ENCODE peak calls at places on chromosomes 12 and 14, in ten cellular contexts. E is SK-N-SH; L is CD8-positive, alpha-beta memory T cell; H is cardiac muscle cell; G is CD8-positive, alpha-beta T cell; K is suprapubic skin; O is IMR-90; J is CD4-positive, CD25-positive, alpha-beta regulatory T cell; Q is AG04450; R is neuronal stem cell. S is an unnamed sample. For H3K27me3, the result is how much of the 10 kb centered on the place peaks cover.

GRCh38 chr12:130429656-130430505 is 92.2 kb downstream of the PIWIL1 start:
- DNase-seq in E (no peak), L (no peak), H (no peak), G (no peak), K (peak), O (no peak), J (no peak), Q (no peak), R (no peak), S (no peak)

GRCh38 chr12:7667025-7667575 is 1.4 kb upstream of the APOBEC1 start:
- DNase-seq in E (no peak), L (no peak), H (no peak), G (no peak), K (no peak), O (no peak), J (no peak), Q (no peak), R (no peak), S (no peak)

GRCh38 chr12:3150820-3151590 is 73.8 kb downstream of the TSPAN9 start:
- DNase-seq in E (peak), L (peak), H (peak), G (no peak), K (no peak), O (peak), J (no peak), Q (no peak), R (no peak), S (no peak)

GRCh38 chr12:117028254-117028653 is 71.0 kb downstream of the TESC start:
- DNase-seq in E (no peak), L (no peak), H (no peak), G (no peak), K (no peak), O (no peak), J (no peak), Q (no peak), R (no peak), S (no peak)

GRCh38 chr12:92759634-92760268 is 57.0 kb downstream of the PLEKHG7 start:
- DNase-seq in E (no peak), L (no peak), H (peak), G (no peak), K (no peak), O (peak), J (no peak), Q (peak), R (no peak), S (no peak)

GRCh38 chr12:120677765-120678473 is 9.0 kb upstream of the MLEC start:
- DNase-seq in E (no peak), L (no peak), H (peak), G (no peak), K (no peak), O (no peak), J (no peak), Q (no peak), R (no peak), S (no peak)

GRCh38 chr12:87150969-87151662 is 878.1 kb downstream of the C12orf50 start:
- DNase-seq in E (no peak), L (no peak), H (no peak), G (no peak), K (no peak), O (no peak), J (no peak), Q (no peak), R (no peak), S (no peak)

GRCh38 chr12:77734489-77734888 is 96.2 kb upstream of the NAV3 start:
- DNase-seq in E (no peak), L (no peak), H (peak), G (no peak), K (no peak), O (peak), J (no peak), Q (no peak), R (no peak), S (no peak)

GRCh38 chr12:116661341-116661740 is 76.5 kb downstream of the SPRING1 start:
- DNase-seq in E (no peak), L (no peak), H (no peak), G (no peak), K (no peak), O (no peak), J (no peak), Q (no peak), R (no peak), S (no peak)

GRCh38 chr12:6267007-6267721 is 43.3 kb upstream of the PLEKHG6 start:
- DNase-seq in E (no peak), L (no peak), H (peak), G (no peak), K (no peak), O (peak), J (no peak), Q (no peak), R (no peak), S (no peak)

GRCh38 chr12:6386522-6386921 is 2.6 kb downstream of the LTBR start:
- DNase-seq in E (no peak), L (no peak), H (no peak), G (no peak), K (no peak), O (no peak), J (no peak), Q (no peak), R (no peak), S (no peak)

GRCh38 chr14:39267592-39268112 is 33.9 kb downstream of the MIA2 start:
- DNase-seq in E (no peak), L (no peak), H (peak), G (no peak), K (no peak), O (no peak), J (no peak), Q (no peak), R (no peak), S (no peak)

GRCh38 chr12:50411051-50411660 is 10.5 kb downstream of the LARP4 start:
- DNase-seq in E (no peak), L (no peak), H (peak), G (no peak), K (no peak), O (peak), J (no peak), Q (no peak), R (no peak), S (no peak)

GRCh38 chr12:12822886-12823285 is 9.7 kb downstream of the DDX47 start:
- DNase-seq in E (no peak), L (no peak), H (no peak), G (no peak), K (no peak), O (peak), J (no peak), Q (no peak), R (no peak), S (no peak)

GRCh38 chr14:95460647-95461478 is 55.6 kb downstream of the SYNE3 start:
- DNase-seq in E (no peak), L (no peak), H (peak), G (no peak), K (peak), O (peak), J (no peak), Q (peak), R (no peak), S (peak)

GRCh38 chr12:10304161-10304574 is 3.5 kb upstream of the KLRD1 start:
- DNase-seq in E (no peak), L (peak), H (no peak), G (no peak), K (no peak), O (peak), J (no peak), Q (peak), R (no peak), S (no peak)

GRCh38 chr12:13474381-13474780 is 277.9 kb downstream of the EMP1 start:
- DNase-seq in E (no peak), L (no peak), H (no peak), G (no peak), K (no peak), O (no peak), J (no peak), Q (no peak), R (no peak), S (no peak)

GRCh38 chr12:109571773-109572505 is 1.4 kb downstream of the MMAB start:
- DNase-seq in E (no peak), L (no peak), H (no peak), G (no peak), K (no peak), O (no peak), J (no peak), Q (no peak), R (no peak), S (no peak)

GRCh38 chr12:541676-542289 is 82.0 kb downstream of the B4GALNT3 start:
- DNase-seq in E (peak), L (no peak), H (no peak), G (no peak), K (no peak), O (no peak), J (no peak), Q (no peak), R (no peak), S (no peak)

GRCh38 chr12:98883231-98883630 is 238.1 kb downstream of the APAF1 start:
- DNase-seq in E (no peak), L (no peak), H (no peak), G (no peak), K (no peak), O (no peak), J (no peak), Q (no peak), R (no peak), S (no peak)

GRCh38 chr14:56121786-56122185 is 3.6 kb downstream of the PELI2 start:
- DNase-seq in E (no peak), L (no peak), H (no peak), G (no peak), K (no peak), O (peak), J (no peak), Q (no peak), R (no peak), S (no peak)

GRCh38 chr12:118537481-118537917 is 161.1 kb downstream of the SUDS3 start:
- DNase-seq in E (no peak), L (no peak), H (no peak), G (no peak), K (no peak), O (no peak), J (no peak), Q (no peak), R (no peak), S (no peak)

GRCh38 chr12:78726854-78727253 is 137.7 kb upstream of the SYT1 start:
- DNase-seq in E (no peak), L (no peak), H (no peak), G (no peak), K (no peak), O (no peak), J (no peak), Q (no peak), R (no peak), S (no peak)

GRCh38 chr12:19082365-19082911 is 47.1 kb upstream of the PLEKHA5 start:
- DNase-seq in E (no peak), L (no peak), H (no peak), G (no peak), K (no peak), O (no peak), J (no peak), Q (no peak), R (no peak), S (no peak)

GRCh38 chr12:46268349-46268616 is 560 bp downstream of the SLC38A1 start:
- DNase-seq in E (no peak), L (peak), H (peak), G (peak), K (no peak), O (peak), J (no peak), Q (no peak), R (no peak), S (no peak)

GRCh38 chr12:54002278-54002914 is 2.4 kb downstream of the HOXC9 start:
- DNase-seq in E (no peak), L (no peak), H (no peak), G (no peak), K (no peak), O (no peak), J (no peak), Q (no peak), R (no peak), S (no peak)
- H3K27me3 ChIP-seq in E (under half), L (half or more), H (half or more), G (half or more), K (under half), O (half or more), J (half or more), Q (half or more), R (half or more), S (under half)

GRCh38 chr14:104923596-104924420 is 871 bp upstream of the PLD4 start:
- DNase-seq in E (no peak), L (no peak), H (no peak), G (no peak), K (no peak), O (no peak), J (no peak), Q (no peak), R (no peak), S (no peak)
- H3K27me3 ChIP-seq in E (under half), L (under half), H (under half), G (under half), K (under half), O (under half), J (under half), Q (under half), R (under half), S (under half)

DNA sequence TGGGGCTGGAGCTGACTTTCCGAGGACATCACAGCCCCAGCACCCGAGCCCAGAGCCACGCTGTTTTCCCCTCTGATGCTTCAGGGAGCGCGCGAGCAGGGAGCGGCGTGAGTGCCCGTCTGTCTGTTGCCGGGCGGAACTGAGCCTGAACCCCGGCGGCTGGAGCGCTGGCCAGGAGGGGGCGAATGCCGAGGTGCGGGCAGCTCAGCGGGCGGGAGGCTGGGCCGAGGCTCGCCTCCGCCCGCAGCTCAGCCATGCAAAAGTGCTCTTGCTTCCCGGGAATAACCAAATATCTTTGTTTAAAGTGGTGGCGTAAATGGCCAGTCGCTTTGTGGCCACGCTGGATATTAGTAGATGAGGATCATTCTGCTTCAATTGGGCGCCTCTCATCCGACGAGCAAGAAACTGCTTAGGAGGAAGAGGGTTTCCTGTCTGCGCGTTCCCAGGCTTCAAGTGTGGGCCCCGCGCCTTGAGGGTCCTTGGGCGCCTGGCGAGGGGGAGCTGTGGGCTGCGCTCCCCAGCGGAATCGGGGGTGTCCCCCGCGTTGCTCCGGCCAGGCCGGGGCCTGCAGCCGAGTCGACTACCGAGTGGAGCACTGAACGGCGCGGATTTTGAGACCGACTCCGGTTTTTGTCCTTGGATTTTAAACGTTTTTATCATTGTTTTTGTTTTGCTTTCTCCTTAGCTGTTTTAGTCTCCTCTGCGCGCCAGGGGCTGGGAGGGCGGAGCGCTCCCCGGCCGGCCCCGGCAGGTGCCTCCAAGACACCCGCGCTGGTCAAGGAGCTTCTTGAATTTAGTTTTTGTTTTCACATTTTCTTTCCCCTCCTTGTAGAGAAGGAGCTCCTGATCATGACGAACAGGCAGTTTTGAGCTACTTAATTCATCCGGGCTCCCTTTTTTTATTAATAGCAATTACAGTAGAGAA is 831 bp upstream of the NKX2-1 start:
- DNase-seq in E (peak), L (no peak), H (peak), G (no peak), K (no peak), O (peak), J (no peak), Q (no peak), R (peak), S (peak)
- H3K27me3 ChIP-seq in E (half or more), L (under half), H (half or more), G (under half), K (half or more), O (half or more), J (under half), Q (half or more), R (half or more), S (under half)

GRCh38 chr12:57235012-57235727 is 5.7 kb downstream of the SHMT2 start:
- DNase-seq in E (peak), L (no peak), H (peak), G (no peak), K (peak), O (peak), J (no peak), Q (no peak), R (no peak), S (no peak)

GRCh38 chr12:57237653-57237951 is 8.1 kb downstream of the SHMT2 start:
- DNase-seq in E (no peak), L (no peak), H (no peak), G (no peak), K (no peak), O (no peak), J (no peak), Q (no peak), R (no peak), S (no peak)

GRCh38 chr12:57235728-57236131 is 6.2 kb downstream of the SHMT2 start:
- DNase-seq in E (no peak), L (no peak), H (no peak), G (no peak), K (no peak), O (no peak), J (no peak), Q (no peak), R (no peak), S (no peak)

GRCh38 chr12:57236925-57237652 is 7.6 kb downstream of the SHMT2 start:
- DNase-seq in E (no peak), L (no peak), H (no peak), G (peak), K (no peak), O (no peak), J (no peak), Q (no peak), R (no peak), S (no peak)

DNA sequence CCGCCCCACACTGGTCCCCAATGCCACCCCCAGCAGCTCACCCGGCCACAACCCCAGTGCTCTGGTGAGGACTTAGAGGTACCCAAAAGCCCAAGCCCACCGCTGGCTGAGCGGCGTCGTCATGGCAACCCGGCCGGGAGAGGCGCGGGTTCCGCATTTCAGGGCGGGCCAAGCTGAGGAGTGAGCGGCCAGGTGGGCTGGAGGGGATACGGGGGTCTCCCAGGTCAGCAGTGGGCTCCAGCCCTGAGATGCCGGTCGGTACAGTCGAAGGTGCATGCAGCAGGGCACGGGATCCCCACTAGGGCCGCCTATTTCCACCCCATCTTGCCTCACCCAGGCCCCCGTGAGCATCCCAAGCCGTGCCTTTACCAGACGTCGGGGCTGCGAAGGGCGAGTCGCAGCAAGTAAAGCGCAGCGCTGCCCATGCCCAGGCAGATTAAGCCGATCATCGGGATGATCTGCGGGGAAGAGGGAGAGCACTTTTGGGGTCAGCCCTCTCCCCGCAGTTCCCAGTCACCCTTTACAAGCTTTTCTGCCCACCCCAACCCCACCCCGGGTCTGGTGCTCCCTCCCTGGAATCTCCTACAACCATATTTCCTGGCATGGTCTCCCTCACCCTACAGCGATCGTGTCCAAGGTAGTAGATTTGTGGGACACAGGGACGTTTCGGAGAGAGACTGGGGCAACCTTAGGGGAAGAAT is 6.9 kb downstream of the SHMT2 start:
- DNase-seq in E (no peak), L (no peak), H (no peak), G (no peak), K (no peak), O (no peak), J (no peak), Q (no peak), R (no peak), S (no peak)
- H3K27me3 ChIP-seq in E (under half), L (under half), H (half or more), G (under half), K (under half), O (under half), J (under half), Q (under half), R (under half), S (under half)

GRCh38 chr12:114685320-114685781 is 1.4 kb upstream of the TBX3 start:
- DNase-seq in E (peak), L (no peak), H (no peak), G (no peak), K (no peak), O (no peak), J (no peak), Q (no peak), R (no peak), S (no peak)
- H3K27me3 ChIP-seq in E (under half), L (half or more), H (half or more), G (under half), K (under half), O (under half), J (under half), Q (under half), R (under half), S (under half)

DNA sequence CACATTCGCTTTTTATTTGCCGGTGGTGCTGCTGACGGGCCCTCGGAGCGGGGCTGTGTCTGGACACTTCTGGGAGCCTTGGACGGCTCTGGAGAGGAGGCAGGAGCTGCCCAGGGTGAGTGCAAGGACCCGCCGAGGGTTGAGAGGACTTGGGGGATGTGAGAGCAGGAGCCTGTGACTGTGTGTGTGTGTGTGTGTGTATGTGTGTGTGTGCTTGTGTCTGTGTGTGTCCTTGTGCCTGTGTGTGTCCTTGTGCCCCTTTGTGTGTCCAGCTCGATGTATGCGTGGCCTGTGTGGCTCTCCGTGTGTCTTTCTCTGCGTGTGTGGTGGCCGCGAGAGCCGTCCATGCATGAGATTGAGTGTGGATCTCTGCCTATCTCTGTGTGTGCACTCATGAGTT is 179.6 kb upstream of the MYL2 start:
- DNase-seq in E (no peak), L (no peak), H (no peak), G (no peak), K (no peak), O (no peak), J (no peak), Q (no peak), R (no peak), S (no peak)
- H3K27me3 ChIP-seq in E (under half), L (under half), H (under half), G (under half), K (under half), O (under half), J (under half), Q (under half), R (under half), S (under half)

GRCh38 chr12:49344486-49345047 is 2.1 kb upstream of the DNAJC22 start:
- DNase-seq in E (no peak), L (no peak), H (no peak), G (no peak), K (peak), O (no peak), J (no peak), Q (no peak), R (no peak), S (no peak)
- H3K27me3 ChIP-seq in E (under half), L (half or more), H (half or more), G (under half), K (half or more), O (half or more), J (under half), Q (half or more), R (under half), S (under half)

DNA sequence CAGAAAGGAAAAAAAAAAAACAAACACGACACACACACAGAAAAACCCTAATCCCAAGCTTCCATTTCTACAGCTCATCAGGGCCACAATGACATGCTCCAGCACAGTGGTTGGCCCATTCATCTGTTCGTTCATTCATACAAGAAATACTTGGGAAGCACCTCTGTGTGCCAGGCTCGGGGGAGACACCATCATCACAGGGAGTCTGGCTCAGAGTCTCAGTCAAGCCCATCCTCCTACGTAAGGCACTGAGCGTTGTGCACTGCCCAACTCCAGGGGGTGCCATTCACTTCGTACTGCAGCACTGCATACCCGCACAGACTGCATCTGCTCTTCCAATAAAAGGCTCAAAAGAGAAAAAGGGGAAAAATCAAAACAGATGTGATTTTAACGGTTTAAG is 15.3 kb downstream of the VPS37B start:
- DNase-seq in E (peak), L (no peak), H (peak), G (no peak), K (no peak), O (peak), J (no peak), Q (no peak), R (no peak), S (no peak)
- H3K27me3 ChIP-seq in E (under half), L (under half), H (under half), G (under half), K (under half), O (under half), J (under half), Q (under half), R (under half), S (under half)